ENCODE peak calls at places on chromosomes 7 and 10, in five cellular contexts. One of them, this sample, is unnamed.

GRCh38 chr7:100706672-100707311 is 871 bp downstream of the POP7 start:
- DNase-seq in HepG2: peak
- DNase-seq in GM12878: no peak
- DNase-seq in H1: no peak
- DNase-seq in NT2/D1: no peak
- DNase-seq in this sample: no peak

GRCh38 chr10:89861584-89862287 is 160.3 kb downstream of the KIF20B start:
- DNase-seq in GM12878: no peak
- DNase-seq in HepG2: no peak
- DNase-seq in NT2/D1: no peak
- DNase-seq in H1: no peak
- DNase-seq in this sample: no peak

GRCh38 chr7:131072505-131073091 is 255.1 kb upstream of the MKLN1 start:
- DNase-seq in GM12878: no peak
- DNase-seq in NT2/D1: no peak
- DNase-seq in H1: no peak
- DNase-seq in HepG2: no peak
- DNase-seq in this sample: no peak

GRCh38 chr10:1255166-1255565 is 199.0 kb downstream of the WDR37 start:
- DNase-seq in HepG2: no peak
- DNase-seq in NT2/D1: no peak
- DNase-seq in H1: no peak
- DNase-seq in GM12878: no peak
- DNase-seq in this sample: no peak

GRCh38 chr10:62093863-62094291 is 174.8 kb downstream of the RTKN2 start:
- DNase-seq in NT2/D1: no peak
- DNase-seq in GM12878: no peak
- DNase-seq in H1: no peak
- DNase-seq in HepG2: peak
- DNase-seq in this sample: no peak

GRCh38 chr10:94065344-94065743 is 71.6 kb downstream of the PLCE1 start:
- DNase-seq in NT2/D1: no peak
- DNase-seq in H1: no peak
- DNase-seq in HepG2: no peak
- DNase-seq in GM12878: no peak
- DNase-seq in this sample: no peak

GRCh38 chr7:139737221-139738100 is 40.3 kb downstream of the HIPK2 start:
- DNase-seq in NT2/D1: no peak
- DNase-seq in H1: no peak
- DNase-seq in HepG2: no peak
- DNase-seq in GM12878: no peak
- DNase-seq in this sample: no peak

GRCh38 chr10:89207801-89208551 is 859 bp upstream of the CH25H start:
- DNase-seq in GM12878: no peak
- DNase-seq in NT2/D1: no peak
- DNase-seq in HepG2: no peak
- DNase-seq in H1: peak
- DNase-seq in this sample: peak

GRCh38 chr7:18038391-18038790 is 10.7 kb upstream of the PRPS1L1 start:
- DNase-seq in H1: no peak
- DNase-seq in NT2/D1: no peak
- DNase-seq in GM12878: no peak
- DNase-seq in HepG2: no peak
- DNase-seq in this sample: no peak

GRCh38 chr7:4700577-4701235 is 18.6 kb downstream of the FOXK1 start:
- DNase-seq in NT2/D1: no peak
- DNase-seq in HepG2: no peak
- DNase-seq in GM12878: no peak
- DNase-seq in H1: no peak
- DNase-seq in this sample: no peak

GRCh38 chr10:45373783-45374450 is at the start of gene ALOX5:
- DNase-seq in HepG2: no peak
- DNase-seq in NT2/D1: peak
- DNase-seq in GM12878: no peak
- DNase-seq in H1: peak
- DNase-seq in this sample: peak

GRCh38 chr7:98034044-98035035 is 44.3 kb upstream of the OCM2 start:
- DNase-seq in GM12878: no peak
- DNase-seq in HepG2: no peak
- DNase-seq in NT2/D1: no peak
- DNase-seq in H1: peak
- DNase-seq in this sample: no peak

GRCh38 chr10:125448596-125448995 is 234.4 kb downstream of the TEX36 start:
- DNase-seq in H1: peak
- DNase-seq in HepG2: peak
- DNase-seq in NT2/D1: peak
- DNase-seq in GM12878: no peak
- DNase-seq in this sample: peak

GRCh38 chr10:63252095-63252762 is 119.1 kb downstream of the NRBF2 start:
- DNase-seq in H1: no peak
- DNase-seq in NT2/D1: no peak
- DNase-seq in GM12878: no peak
- DNase-seq in HepG2: peak
- DNase-seq in this sample: no peak

GRCh38 chr10:62067560-62067959 is 166.1 kb downstream of the ARID5B start:
- DNase-seq in GM12878: no peak
- DNase-seq in H1: no peak
- DNase-seq in NT2/D1: no peak
- DNase-seq in HepG2: no peak
- DNase-seq in this sample: no peak

GRCh38 chr7:141045842-141046630 is 27.8 kb upstream of the TMEM178B start:
- DNase-seq in GM12878: no peak
- DNase-seq in HepG2: no peak
- DNase-seq in NT2/D1: no peak
- DNase-seq in H1: no peak
- DNase-seq in this sample: no peak

GRCh38 chr7:134174797-134175261 is 47.7 kb downstream of the LRGUK start:
- DNase-seq in HepG2: peak
- DNase-seq in NT2/D1: no peak
- DNase-seq in GM12878: peak
- DNase-seq in H1: no peak
- DNase-seq in this sample: no peak

GRCh38 chr10:70596860-70597809 is 5.4 kb downstream of the PRF1 start:
- DNase-seq in GM12878: no peak
- DNase-seq in NT2/D1: no peak
- DNase-seq in HepG2: peak
- DNase-seq in H1: peak
- DNase-seq in this sample: no peak

GRCh38 chr7:90966346-90966745 is 297.9 kb upstream of the FZD1 start:
- DNase-seq in HepG2: no peak
- DNase-seq in H1: no peak
- DNase-seq in NT2/D1: no peak
- DNase-seq in GM12878: no peak
- DNase-seq in this sample: no peak

GRCh38 chr7:78316110-78316509 is 517.5 kb downstream of the PHTF2 start:
- DNase-seq in GM12878: no peak
- DNase-seq in NT2/D1: no peak
- DNase-seq in HepG2: no peak
- DNase-seq in H1: no peak
- DNase-seq in this sample: no peak

GRCh38 chr7:96701258-96701657 is 8.4 kb downstream of the SEM1 start:
- DNase-seq in HepG2: peak
- DNase-seq in GM12878: no peak
- DNase-seq in NT2/D1: no peak
- DNase-seq in H1: no peak
- DNase-seq in this sample: no peak

GRCh38 chr7:80611779-80612178 is 26.7 kb upstream of the CD36 start:
- DNase-seq in H1: no peak
- DNase-seq in GM12878: no peak
- DNase-seq in HepG2: peak
- DNase-seq in NT2/D1: no peak
- DNase-seq in this sample: no peak

GRCh38 chr7:73423519-73424485 is 9.8 kb upstream of the FZD9 start:
- DNase-seq in NT2/D1: no peak
- DNase-seq in HepG2: peak
- DNase-seq in H1: peak
- DNase-seq in GM12878: no peak
- DNase-seq in this sample: no peak

GRCh38 chr7:99473315-99473596 is 566 bp downstream of the ZNF789 start:
- DNase-seq in H1: no peak
- DNase-seq in GM12878: peak
- DNase-seq in NT2/D1: no peak
- DNase-seq in HepG2: peak
- DNase-seq in this sample: peak

GRCh38 chr10:22475857-22476600 is 130.7 kb downstream of the SPAG6 start:
- DNase-seq in HepG2: no peak
- DNase-seq in H1: peak
- DNase-seq in GM12878: no peak
- DNase-seq in NT2/D1: no peak
- DNase-seq in this sample: no peak

GRCh38 chr10:126122856-126123255 is 226.5 kb downstream of the FANK1 start:
- DNase-seq in H1: no peak
- DNase-seq in NT2/D1: no peak
- DNase-seq in HepG2: no peak
- DNase-seq in GM12878: no peak
- DNase-seq in this sample: no peak

GRCh38 chr10:96642973-96643372 is 56.2 kb upstream of the TM9SF3 start:
- DNase-seq in HepG2: peak
- DNase-seq in H1: peak
- DNase-seq in NT2/D1: peak
- DNase-seq in GM12878: no peak
- DNase-seq in this sample: peak

GRCh38 chr7:91266067-91266930 is 2.1 kb downstream of the FZD1 start:
- DNase-seq in NT2/D1: no peak
- DNase-seq in GM12878: no peak
- DNase-seq in HepG2: no peak
- DNase-seq in H1: peak
- DNase-seq in this sample: no peak

GRCh38 chr7:152571031-152571430 is 104.9 kb downstream of the XRCC2 start:
- DNase-seq in HepG2: no peak
- DNase-seq in NT2/D1: no peak
- DNase-seq in H1: no peak
- DNase-seq in GM12878: no peak
- DNase-seq in this sample: no peak

GRCh38 chr7:91836065-91836368 is 44.5 kb downstream of the MTERF1 start:
- DNase-seq in GM12878: no peak
- DNase-seq in HepG2: no peak
- DNase-seq in H1: no peak
- DNase-seq in NT2/D1: no peak
- DNase-seq in this sample: no peak

GRCh38 chr7:79434098-79434497 is 19.4 kb downstream of the MAGI2 start:
- DNase-seq in H1: no peak
- DNase-seq in NT2/D1: no peak
- DNase-seq in GM12878: no peak
- DNase-seq in HepG2: no peak
- DNase-seq in this sample: no peak

DNA sequence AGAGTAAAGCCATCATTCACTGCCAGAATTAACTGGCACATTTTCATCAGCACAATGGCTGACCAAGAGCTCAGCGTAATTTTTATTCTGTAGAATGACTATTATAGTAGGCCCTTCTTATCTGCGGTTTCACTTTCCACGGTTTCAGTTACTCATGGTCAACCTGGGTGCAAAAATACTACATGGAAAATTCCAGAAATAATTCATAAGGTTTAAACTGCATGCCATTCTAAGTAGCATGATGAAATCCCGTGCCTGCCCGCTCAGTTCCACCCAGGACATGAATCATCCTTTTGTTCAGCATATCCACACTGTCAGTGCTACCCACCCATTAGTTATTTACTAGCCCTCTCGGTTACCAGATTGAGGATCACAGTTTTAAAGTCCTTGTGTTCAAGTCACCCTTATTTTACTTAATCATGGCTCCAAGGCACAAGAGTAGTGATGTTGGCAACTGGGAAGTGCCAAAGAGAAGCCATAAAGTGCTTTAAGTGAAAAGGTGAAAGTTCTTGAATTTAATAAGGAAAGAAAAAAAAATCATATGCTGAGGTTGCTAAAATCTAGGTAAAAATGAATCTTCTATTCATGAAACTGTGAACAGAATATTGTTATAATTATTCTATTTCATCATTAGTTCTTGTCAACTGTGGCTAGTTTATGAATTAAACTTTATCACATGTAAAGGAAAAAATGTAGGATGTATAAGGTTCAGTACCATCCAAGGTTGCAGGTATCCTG is 204.9 kb downstream of the DOCK4 start:
- DNase-seq in H1: no peak
- DNase-seq in GM12878: no peak
- DNase-seq in HepG2: peak
- DNase-seq in NT2/D1: no peak
- DNase-seq in this sample: no peak
- TF ChIP-seq SUZ12 in H1: no peak
- TF ChIP-seq SUZ12 in GM12878: no peak
- TF ChIP-seq SUZ12 in HepG2: no peak
- TF ChIP-seq SUZ12 in NT2/D1: no peak
- TF ChIP-seq SUZ12 in this sample: no peak

GRCh38 chr10:4338768-4339167 is 487.2 kb upstream of the AKR1E2 start:
- DNase-seq in HepG2: no peak
- DNase-seq in GM12878: no peak
- DNase-seq in NT2/D1: no peak
- DNase-seq in H1: no peak
- DNase-seq in this sample: no peak

GRCh38 chr10:4334853-4335252 is 491.2 kb upstream of the AKR1E2 start:
- DNase-seq in NT2/D1: no peak
- DNase-seq in HepG2: no peak
- DNase-seq in H1: no peak
- DNase-seq in GM12878: no peak
- DNase-seq in this sample: no peak

GRCh38 chr10:4333474-4333894 is 492.5 kb upstream of the AKR1E2 start:
- DNase-seq in H1: no peak
- DNase-seq in GM12878: no peak
- DNase-seq in HepG2: no peak
- DNase-seq in NT2/D1: no peak
- DNase-seq in this sample: no peak

GRCh38 chr10:4334076-4334475 is 491.9 kb upstream of the AKR1E2 start:
- DNase-seq in GM12878: no peak
- DNase-seq in HepG2: no peak
- DNase-seq in NT2/D1: no peak
- DNase-seq in H1: no peak
- DNase-seq in this sample: no peak

GRCh38 chr10:4337581-4337980 is 488.4 kb upstream of the AKR1E2 start:
- DNase-seq in GM12878: no peak
- DNase-seq in H1: no peak
- DNase-seq in HepG2: no peak
- DNase-seq in NT2/D1: no peak
- DNase-seq in this sample: no peak
- TF ChIP-seq SUZ12 in GM12878: no peak
- TF ChIP-seq SUZ12 in H1: no peak
- TF ChIP-seq SUZ12 in HepG2: no peak
- TF ChIP-seq SUZ12 in NT2/D1: no peak
- TF ChIP-seq SUZ12 in this sample: no peak

DNA sequence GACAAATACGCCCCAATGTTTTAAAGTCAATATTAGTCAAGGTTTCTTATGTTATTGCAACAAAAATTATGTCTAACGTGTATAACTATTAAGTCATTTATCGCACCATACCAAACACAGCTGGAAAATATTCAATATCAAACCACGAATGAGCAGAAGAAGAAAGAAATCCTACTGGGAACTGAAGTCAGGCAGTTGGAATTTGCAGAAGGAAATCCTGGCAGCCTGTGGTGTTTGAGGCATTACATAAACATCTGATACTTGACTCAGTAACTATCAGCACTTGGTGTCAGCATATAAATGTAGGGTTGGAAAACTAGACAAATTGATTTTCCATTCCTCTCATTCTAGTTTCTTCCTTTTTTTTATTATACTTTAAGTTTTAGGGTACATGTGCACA is 83.4 kb upstream of the NUPR2 start:
- DNase-seq in HepG2: no peak
- DNase-seq in H1: no peak
- DNase-seq in GM12878: no peak
- DNase-seq in NT2/D1: no peak
- DNase-seq in this sample: no peak
- TF ChIP-seq SUZ12 in HepG2: no peak
- TF ChIP-seq SUZ12 in H1: no peak
- TF ChIP-seq SUZ12 in GM12878: no peak
- TF ChIP-seq SUZ12 in NT2/D1: no peak
- TF ChIP-seq SUZ12 in this sample: no peak

GRCh38 chr10:53111529-53111928 is 338.9 kb upstream of the MBL2 start:
- DNase-seq in H1: no peak
- DNase-seq in NT2/D1: no peak
- DNase-seq in GM12878: no peak
- DNase-seq in HepG2: peak
- DNase-seq in this sample: no peak
- TF ChIP-seq SUZ12 in H1: no peak
- TF ChIP-seq SUZ12 in NT2/D1: no peak
- TF ChIP-seq SUZ12 in GM12878: no peak
- TF ChIP-seq SUZ12 in HepG2: no peak
- TF ChIP-seq SUZ12 in this sample: no peak